ENCODE peak calls at places on chromosomes 7 and 10, in four cellular contexts. Z, A, X and J are unnamed samples.
A peak's percentile ranks its signal among the peaks of the same experiment; 100 is the strongest.

GRCh38 chr7:101911800-101912705 is 94.6 kb downstream of the CUX1 start:
- DNase-seq in Z (no peak), A (peak; percentile 29), X (peak; percentile 85), J (no peak)

GRCh38 chr7:49639808-49640207 is 133.6 kb upstream of the VWC2 start:
- DNase-seq in Z (no peak), A (no peak), X (no peak), J (no peak)

GRCh38 chr7:54747234-54747633 is 11.8 kb downstream of the SEC61G start:
- DNase-seq in Z (no peak), A (no peak), X (no peak), J (no peak)

GRCh38 chr10:117003336-117003735 is 1.7 kb downstream of the SHTN1 start:
- DNase-seq in Z (no peak), A (no peak), X (peak; percentile 66), J (no peak)

GRCh38 chr10:101291254-101292193 is 62.3 kb upstream of the LBX1 start:
- DNase-seq in Z (peak; percentile 78), A (no peak), X (no peak), J (peak; percentile 80)

GRCh38 chr7:46192191-46192590 is 271.1 kb upstream of the IGFBP3 start:
- DNase-seq in Z (no peak), A (no peak), X (no peak), J (no peak)

GRCh38 chr10:120394446-120394845 is 62.6 kb upstream of the PLPP4 start:
- DNase-seq in Z (no peak), A (no peak), X (no peak), J (no peak)

GRCh38 chr7:96321041-96321669 is 743 bp downstream of the SLC25A13 start:
- DNase-seq in Z (peak; percentile 29), A (peak; percentile 92), X (peak; percentile 94), J (peak; percentile 90)

GRCh38 chr7:47218378-47219176 is 363.3 kb downstream of the TNS3 start:
- DNase-seq in Z (no peak), A (no peak), X (no peak), J (no peak)

GRCh38 chr10:126175586-126176258 is 212.6 kb downstream of the ADAM12 start:
- DNase-seq in Z (no peak), A (no peak), X (no peak), J (no peak)

GRCh38 chr10:126972622-126973414 is 67.6 kb downstream of the DOCK1 start:
- DNase-seq in Z (no peak), A (no peak), X (no peak), J (no peak)

GRCh38 chr7:39741942-39742623 is 118.7 kb downstream of the RALA start:
- DNase-seq in Z (no peak), A (peak; percentile 64), X (no peak), J (peak; percentile 79)

GRCh38 chr7:23168111-23168885 is 13.6 kb upstream of the NUP42 start:
- DNase-seq in Z (no peak), A (no peak), X (no peak), J (no peak)

GRCh38 chr10:113746188-113746950 is 5.1 kb upstream of the PLEKHS1 start:
- DNase-seq in Z (no peak), A (peak; percentile 90), X (peak; percentile 75), J (no peak)

GRCh38 chr10:99661370-99661749 is 2.1 kb downstream of the ENTPD7 start:
- DNase-seq in Z (no peak), A (no peak), X (no peak), J (no peak)

GRCh38 chr10:77346031-77346430 is 291.6 kb downstream of the KCNMA1 start:
- DNase-seq in Z (no peak), A (no peak), X (no peak), J (no peak)

GRCh38 chr7:31432831-31433340 is 81.0 kb upstream of the ITPRID1 start:
- DNase-seq in Z (no peak), A (no peak), X (no peak), J (no peak)

GRCh38 chr10:128624656-128625530 is 498.7 kb upstream of the MKI67 start:
- DNase-seq in Z (no peak), A (no peak), X (no peak), J (no peak)

GRCh38 chr10:275680-276079 is 140.4 kb downstream of the ZMYND11 start:
- DNase-seq in Z (no peak), A (no peak), X (no peak), J (no peak)

GRCh38 chr7:148901178-148901577 is 17.1 kb upstream of the EZH2 start:
- DNase-seq in Z (no peak), A (no peak), X (no peak), J (no peak)

GRCh38 chr7:47878662-47879061 is 69.6 kb downstream of the PKD1L1 start:
- DNase-seq in Z (no peak), A (no peak), X (no peak), J (no peak)

GRCh38 chr7:38300175-38300574 is 26.7 kb upstream of the TARP start:
- DNase-seq in Z (no peak), A (no peak), X (no peak), J (no peak)

GRCh38 chr7:112254709-112255387 is 48.4 kb downstream of the ZNF277 start:
- DNase-seq in Z (no peak), A (no peak), X (no peak), J (no peak)

GRCh38 chr7:83365746-83366145 is 203.1 kb upstream of the PCLO start:
- DNase-seq in Z (no peak), A (no peak), X (no peak), J (no peak)

GRCh38 chr7:19971941-19972340 is 198.5 kb upstream of the TMEM196 start:
- DNase-seq in Z (no peak), A (no peak), X (no peak), J (no peak)

GRCh38 chr10:9362721-9363120 is 1308.2 kb downstream of the GATA3 start:
- DNase-seq in Z (no peak), A (no peak), X (no peak), J (no peak)

GRCh38 chr10:69517271-69517848 is 55.9 kb downstream of the NEUROG3 start:
- DNase-seq in Z (peak; percentile 12), A (no peak), X (no peak), J (no peak)

GRCh38 chr7:156368459-156368858 is 272.1 kb upstream of the RNF32 start:
- DNase-seq in Z (no peak), A (no peak), X (no peak), J (no peak)

GRCh38 chr10:6054884-6055283 is 7.3 kb downstream of the IL2RA start:
- DNase-seq in Z (no peak), A (peak; percentile 12), X (no peak), J (no peak)

GRCh38 chr7:65749518-65749917 is 123.4 kb upstream of the VKORC1L1 start:
- DNase-seq in Z (no peak), A (no peak), X (no peak), J (no peak)